ENCODE peak calls at places on chromosomes 3 and 15, in four cellular contexts. X is activated CD8-positive, alpha-beta memory T cell treated with anti-CD3 and anti-CD28 coated beads for 1 hour; B is GM12892; K is CD8-positive, alpha-beta T cell. Z is an unnamed sample.

GRCh38 chr3:32354362-32354778 is 37.3 kb upstream of the CMTM7 start:
- DNase-seq in X (no peak), B (no peak), K (no peak), Z (no peak)

GRCh38 chr15:67067161-67067853 is 1.9 kb downstream of the SMAD3 start:
- DNase-seq in X (no peak), B (no peak), K (no peak), Z (no peak)

GRCh38 chr3:73144276-73144675 is 82.8 kb downstream of the EBLN2 start:
- DNase-seq in X (no peak), B (no peak), K (no peak), Z (no peak)

GRCh38 chr3:146342971-146343370 is 92.1 kb upstream of the PLSCR4 start:
- DNase-seq in X (no peak), B (no peak), K (no peak), Z (no peak)

GRCh38 chr3:115254492-115255196 is 107.6 kb upstream of the ZBTB20 start:
- DNase-seq in X (no peak), B (no peak), K (no peak), Z (no peak)

GRCh38 chr3:159263750-159264561 is 462.1 kb downstream of the MFSD1 start:
- DNase-seq in X (no peak), B (no peak), K (no peak), Z (peak; percentile 4)

GRCh38 chr3:189324538-189325138 is 152.9 kb downstream of the TPRG1 start:
- DNase-seq in X (peak; percentile 46), B (peak; percentile 20), K (peak; percentile 82), Z (no peak)

GRCh38 chr15:40775007-40775406 is 5.2 kb downstream of the C15orf62 start:
- DNase-seq in X (no peak), B (no peak), K (no peak), Z (no peak)

GRCh38 chr3:118977671-118978392 is 56.8 kb downstream of the IGSF11 start:
- DNase-seq in X (no peak), B (no peak), K (no peak), Z (no peak)

GRCh38 chr3:123802007-123802630 is 82.0 kb downstream of the MYLK start:
- DNase-seq in X (no peak), B (no peak), K (no peak), Z (no peak)

GRCh38 chr15:28017423-28017924 is 81.6 kb downstream of the OCA2 start:
- DNase-seq in X (no peak), B (no peak), K (no peak), Z (no peak)

GRCh38 chr3:56593455-56594158 is 36.6 kb downstream of the CCDC66 start:
- DNase-seq in X (peak; percentile 6), B (no peak), K (peak; percentile 62), Z (no peak)

GRCh38 chr15:68230157-68231100 is 901 bp upstream of the CLN6 start:
- DNase-seq in X (no peak), B (no peak), K (no peak), Z (no peak)

GRCh38 chr3:10933021-10933420 is 59.5 kb upstream of the SLC6A1 start:
- DNase-seq in X (no peak), B (no peak), K (no peak), Z (no peak)

GRCh38 chr3:129211772-129212171 is 28.1 kb upstream of the CNBP start:
- DNase-seq in X (no peak), B (no peak), K (no peak), Z (no peak)

GRCh38 chr15:89430530-89431341 is 65.6 kb downstream of the RHCG start:
- DNase-seq in X (peak; percentile 64), B (peak; percentile 85), K (peak; percentile 92), Z (peak; percentile 49)

GRCh38 chr3:13217736-13218540 is 144.7 kb upstream of the IQSEC1 start:
- DNase-seq in X (no peak), B (no peak), K (no peak), Z (no peak)

GRCh38 chr3:72288955-72289707 is 504.2 kb upstream of the PROK2 start:
- DNase-seq in X (no peak), B (peak; percentile 51), K (peak; percentile 14), Z (no peak)

GRCh38 chr3:170869645-170870593 is at the start of gene RPL22L1:
- DNase-seq in X (peak; percentile 84), B (peak; percentile 65), K (peak; percentile 93), Z (no peak)

GRCh38 chr3:187746479-187747335 is 1.4 kb upstream of the BCL6 start:
- DNase-seq in X (no peak), B (no peak), K (no peak), Z (peak; percentile 55)

GRCh38 chr3:138049157-138049919 is 39.4 kb downstream of the CLDN18 start:
- DNase-seq in X (no peak), B (no peak), K (no peak), Z (no peak)

GRCh38 chr3:64859625-64860590 is 172.1 kb upstream of the ADAMTS9 start:
- DNase-seq in X (no peak), B (no peak), K (no peak), Z (no peak)

GRCh38 chr15:40279437-40280141 is 3.3 kb downstream of the ANKRD63 start:
- DNase-seq in X (peak; percentile 27), B (peak; percentile 76), K (peak; percentile 72), Z (peak; percentile 48)

GRCh38 chr3:17307482-17307881 is 422.7 kb downstream of the PLCL2 start:
- DNase-seq in X (no peak), B (no peak), K (no peak), Z (no peak)

GRCh38 chr3:17505856-17506255 is 236.6 kb downstream of the TBC1D5 start:
- DNase-seq in X (no peak), B (no peak), K (no peak), Z (no peak)